ENCODE peak calls at places on chromosomes 11 and 22, in nine cellular contexts. W is tibial artery, T is heart right ventricle, F is adrenal gland, U is heart left ventricle, I is thoracic aorta, G is body of pancreas, J is neural progenitor cell, Y is HFF-Myc. M is an unnamed sample.
A peak's percentile ranks its signal among the peaks of the same experiment; 100 is the strongest.

GRCh38 chr11:119207300-119207570 is 1.1 kb downstream of the CBL start:
- DNase-seq in W (no peak), T (no peak), F (no peak), U (no peak), I (no peak), G (no peak), J (no peak), Y (no peak), M (no peak)

GRCh38 chr11:45324459-45324858 is 38.3 kb upstream of the SYT13 start:
- DNase-seq in W (no peak), T (no peak), F (no peak), U (no peak), I (no peak), G (no peak), J (no peak), Y (no peak), M (no peak)

GRCh38 chr11:86632499-86633269 is 39.7 kb downstream of the ME3 start:
- DNase-seq in W (peak; percentile 41), T (no peak), F (peak; percentile 81), U (no peak), I (peak; percentile 24), G (no peak), J (peak; percentile 40), Y (peak; percentile 88), M (no peak)

GRCh38 chr22:24514241-24515024 is 19.3 kb downstream of the UPB1 start:
- DNase-seq in W (no peak), T (no peak), F (no peak), U (no peak), I (no peak), G (no peak), J (no peak), Y (no peak), M (peak; percentile 61)

GRCh38 chr22:50272103-50272782 is 2.1 kb upstream of the MAPK11 start:
- DNase-seq in W (no peak), T (no peak), F (no peak), U (no peak), I (no peak), G (no peak), J (peak; percentile 45), Y (no peak), M (no peak)

GRCh38 chr22:22752556-22753477 is 108.4 kb downstream of the GGTLC2 start:
- DNase-seq in W (peak; percentile 52), T (no peak), F (peak; percentile 72), U (no peak), I (no peak), G (no peak), J (no peak), Y (no peak), M (no peak)

GRCh38 chr22:42385691-42386090 is 46.5 kb downstream of the NFAM1 start:
- DNase-seq in W (no peak), T (no peak), F (no peak), U (no peak), I (no peak), G (no peak), J (no peak), Y (no peak), M (no peak)

GRCh38 chr11:78828582-78829520 is 254.2 kb upstream of the NARS2 start:
- DNase-seq in W (no peak), T (no peak), F (peak; percentile 32), U (peak; percentile 37), I (no peak), G (no peak), J (no peak), Y (no peak), M (no peak)

GRCh38 chr11:114077482-114078305 is 18.2 kb downstream of the ZBTB16 start:
- DNase-seq in W (no peak), T (no peak), F (no peak), U (no peak), I (no peak), G (no peak), J (no peak), Y (no peak), M (no peak)

GRCh38 chr11:64121637-64122410 is 44.1 kb downstream of the MACROD1 start:
- DNase-seq in W (no peak), T (no peak), F (no peak), U (no peak), I (no peak), G (no peak), J (peak; percentile 36), Y (peak; percentile 6), M (no peak)

GRCh38 chr11:114169321-114169749 is 109.8 kb downstream of the ZBTB16 start:
- DNase-seq in W (no peak), T (no peak), F (no peak), U (no peak), I (no peak), G (no peak), J (no peak), Y (peak; percentile 42), M (no peak)

GRCh38 chr22:42072606-42073330 is 1.3 kb upstream of the PHETA2 start:
- DNase-seq in W (no peak), T (no peak), F (no peak), U (peak; percentile 52), I (no peak), G (no peak), J (no peak), Y (no peak), M (no peak)

GRCh38 chr11:132402056-132402684 is 1031.8 kb downstream of the NTM start:
- DNase-seq in W (no peak), T (peak; percentile 17), F (peak; percentile 4), U (peak; percentile 45), I (no peak), G (no peak), J (peak; percentile 80), Y (no peak), M (peak; percentile 46)

GRCh38 chr22:40270748-40271373 is 75.4 kb upstream of the ADSL start:
- DNase-seq in W (no peak), T (no peak), F (no peak), U (no peak), I (no peak), G (no peak), J (no peak), Y (no peak), M (no peak)

GRCh38 chr11:2314525-2315394 is 12.9 kb downstream of the TSPAN32 start:
- DNase-seq in W (peak; percentile 85), T (peak; percentile 95), F (peak; percentile 78), U (peak; percentile 97), I (peak; percentile 82), G (peak; percentile 80), J (no peak), Y (peak; percentile 35), M (no peak)

GRCh38 chr11:1875093-1875785 is 16.5 kb downstream of the PRR33 start:
- DNase-seq in W (no peak), T (peak; percentile 6), F (peak; percentile 46), U (peak; percentile 56), I (no peak), G (no peak), J (no peak), Y (no peak), M (no peak)

GRCh38 chr11:59615132-59615636 is 390 bp downstream of the OSBP start:
- DNase-seq in W (peak; percentile 30), T (peak; percentile 31), F (peak; percentile 47), U (peak; percentile 50), I (no peak), G (peak; percentile 76), J (no peak), Y (no peak), M (peak; percentile 48)

GRCh38 chr11:101576536-101576935 is 7.3 kb downstream of the TRPC6 start:
- DNase-seq in W (no peak), T (no peak), F (no peak), U (no peak), I (no peak), G (no peak), J (no peak), Y (no peak), M (no peak)

GRCh38 chr11:3626250-3626960 is 15.4 kb downstream of the ART5 start:
- DNase-seq in W (peak; percentile 81), T (peak; percentile 55), F (peak; percentile 65), U (peak; percentile 81), I (no peak), G (peak; percentile 19), J (no peak), Y (no peak), M (no peak)

DNA sequence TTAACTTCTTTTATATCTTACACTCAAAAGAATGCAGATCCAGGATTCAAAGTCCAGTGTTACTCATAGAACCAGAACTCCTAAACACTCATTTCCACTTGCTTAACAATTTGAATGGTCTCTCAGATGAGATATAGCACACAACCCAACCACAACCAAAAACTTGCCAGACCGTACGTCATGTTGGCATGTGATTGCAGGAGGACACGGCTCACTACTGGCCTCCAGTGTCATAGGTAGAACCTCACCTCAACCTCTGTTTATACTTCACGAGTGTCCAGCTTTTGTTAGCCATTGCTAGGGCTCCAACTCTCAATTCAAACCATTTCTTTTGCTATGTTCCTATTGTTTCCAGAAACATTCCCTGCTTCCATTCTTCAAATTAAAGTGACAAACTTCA is 58.5 kb upstream of the PDGFD start:
- DNase-seq in W (no peak), T (no peak), F (no peak), U (no peak), I (no peak), G (no peak), J (no peak), Y (no peak), M (no peak)
- TF ChIP-seq CTCF in W (no peak), T (no peak), F (no peak), U (no peak), I (no peak), G (no peak), J (no peak), Y (no peak), M (no peak)

GRCh38 chr11:120564573-120565301 is 53.2 kb downstream of the GRIK4 start:
- DNase-seq in W (no peak), T (peak; percentile 51), F (peak; percentile 82), U (peak; percentile 69), I (no peak), G (peak; percentile 20), J (peak; percentile 74), Y (no peak), M (peak; percentile 89)
- TF ChIP-seq CTCF in W (no peak), T (peak; percentile 48), F (peak; percentile 34), U (peak; percentile 23), I (no peak), G (no peak), J (peak; percentile 30), Y (no peak), M (peak; percentile 48)

DNA sequence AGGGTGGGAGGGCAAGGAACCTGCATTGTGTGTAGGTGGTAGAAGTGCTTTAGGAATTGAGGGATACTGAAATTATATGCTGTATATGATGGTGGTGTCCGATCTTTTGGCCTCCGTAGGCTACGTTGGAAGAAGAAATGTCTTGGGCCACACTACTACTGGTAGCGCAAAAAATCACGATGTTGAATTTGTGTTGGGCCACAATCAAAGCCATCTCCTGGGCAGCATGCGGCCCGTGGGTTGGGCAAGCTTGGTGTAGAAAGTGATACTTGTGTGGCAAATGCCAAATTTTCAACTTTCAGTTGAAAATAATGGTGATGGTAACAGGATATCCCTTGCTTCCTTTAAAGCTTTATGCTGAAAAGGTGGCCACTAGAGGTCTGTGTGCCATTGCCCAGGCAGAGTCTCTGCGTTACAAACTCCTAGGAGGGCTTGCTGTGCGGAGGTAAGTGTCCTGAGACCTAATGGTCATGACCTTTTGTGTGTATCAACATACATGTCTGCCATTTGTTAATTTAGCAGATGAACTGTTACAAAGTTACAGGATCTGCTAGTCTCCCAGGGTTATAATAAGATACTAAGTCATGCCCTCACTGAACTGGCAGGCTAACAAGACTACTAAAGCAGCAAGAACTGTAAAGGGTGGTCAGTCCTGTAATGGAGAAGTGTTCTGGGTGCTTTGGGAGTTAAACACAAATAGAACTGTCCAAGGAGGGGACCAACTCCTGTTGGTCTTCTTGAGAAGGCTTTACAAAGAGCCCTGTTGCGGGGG is 2.9 kb downstream of the RPS3 start:
- DNase-seq in W (no peak), T (no peak), F (no peak), U (no peak), I (no peak), G (no peak), J (no peak), Y (no peak), M (no peak)
- TF ChIP-seq CTCF in W (no peak), T (no peak), F (no peak), U (no peak), I (no peak), G (no peak), J (peak; percentile 3), Y (peak; percentile 13), M (no peak)

GRCh38 chr11:77530879-77531278 is 57.0 kb upstream of the PAK1 start:
- DNase-seq in W (no peak), T (no peak), F (no peak), U (no peak), I (no peak), G (no peak), J (no peak), Y (no peak), M (no peak)
- TF ChIP-seq CTCF in W (no peak), T (no peak), F (no peak), U (no peak), I (no peak), G (no peak), J (peak; percentile 21), Y (no peak), M (no peak)

M was measured in GM13976.